ENCODE peak calls at places on chromosomes 3 and 15, in four cellular contexts. K, L, J and Q are unnamed samples.

GRCh38 chr3:66413151-66413751 is 87.6 kb downstream of the LRIG1 start:
- DNase-seq in K (no peak), J (peak; percentile 76), L (no peak), Q (peak; percentile 78)

GRCh38 chr3:51283421-51283820 is 101.7 kb upstream of the MANF start:
- DNase-seq in K (no peak), J (no peak), L (no peak), Q (no peak)

GRCh38 chr15:89171136-89172072 is 50.0 kb downstream of the RLBP1 start:
- DNase-seq in L (peak; percentile 74), K (peak; percentile 6), J (no peak), Q (peak; percentile 51)

GRCh38 chr3:98977520-98977919 is 76.0 kb upstream of the DCBLD2 start:
- DNase-seq in J (no peak), K (no peak), L (peak; percentile 89), Q (peak; percentile 90)

GRCh38 chr15:93035953-93036810 is 52.8 kb downstream of the RGMA start:
- DNase-seq in K (peak; percentile 20), J (no peak), L (peak; percentile 61), Q (peak; percentile 25)

GRCh38 chr3:138051946-138052802 is 42.2 kb downstream of the CLDN18 start:
- DNase-seq in K (no peak), J (no peak), L (peak; percentile 45), Q (peak; percentile 68)

GRCh38 chr3:84836961-84837360 is 121.8 kb upstream of the CADM2 start:
- DNase-seq in J (no peak), L (no peak), K (no peak), Q (no peak)

GRCh38 chr15:91660174-91660649 is 193.3 kb upstream of the SLCO3A1 start:
- DNase-seq in K (no peak), L (peak; percentile 15), J (no peak), Q (no peak)

GRCh38 chr3:100630664-100631063 is 21.3 kb downstream of the ADGRG7 start:
- DNase-seq in J (no peak), K (no peak), L (peak; percentile 16), Q (no peak)

GRCh38 chr3:39088889-39089288 is 18.5 kb downstream of the GORASP1 start:
- DNase-seq in L (no peak), J (no peak), K (no peak), Q (no peak)

GRCh38 chr15:76994971-76995945 is at the start of gene PSTPIP1:
- DNase-seq in L (no peak), K (peak; percentile 72), J (no peak), Q (peak; percentile 23)

GRCh38 chr15:76998661-76999285 is 3.8 kb downstream of the PSTPIP1 start:
- DNase-seq in L (no peak), K (no peak), J (no peak), Q (no peak)

GRCh38 chr15:76996076-76996525 is 1.2 kb downstream of the PSTPIP1 start:
- DNase-seq in L (no peak), K (no peak), J (no peak), Q (no peak)

GRCh38 chr15:76994496-76994895 is 430 bp upstream of the PSTPIP1 start:
- DNase-seq in L (no peak), K (no peak), J (no peak), Q (no peak)

GRCh38 chr15:76996526-76997401 is 1.8 kb downstream of the PSTPIP1 start:
- DNase-seq in L (no peak), J (no peak), K (peak; percentile 59), Q (peak; percentile 55)
- H3K4me3 ChIP-seq in L (no peak overlapping the region), J (no peak overlapping the region), K (peak overlapping the region; percentile 87), Q (no peak overlapping the region)

GRCh38 chr3:4981688-4982494 is 2.7 kb downstream of the BHLHE40 start:
- DNase-seq in L (peak; percentile 90), K (no peak), J (no peak), Q (peak; percentile 91)
- H3K4me3 ChIP-seq in L (peak overlapping the region; percentile 88), K (no peak overlapping the region), J (peak overlapping the region; percentile 72), Q (peak overlapping the region; percentile 99)

DNA sequence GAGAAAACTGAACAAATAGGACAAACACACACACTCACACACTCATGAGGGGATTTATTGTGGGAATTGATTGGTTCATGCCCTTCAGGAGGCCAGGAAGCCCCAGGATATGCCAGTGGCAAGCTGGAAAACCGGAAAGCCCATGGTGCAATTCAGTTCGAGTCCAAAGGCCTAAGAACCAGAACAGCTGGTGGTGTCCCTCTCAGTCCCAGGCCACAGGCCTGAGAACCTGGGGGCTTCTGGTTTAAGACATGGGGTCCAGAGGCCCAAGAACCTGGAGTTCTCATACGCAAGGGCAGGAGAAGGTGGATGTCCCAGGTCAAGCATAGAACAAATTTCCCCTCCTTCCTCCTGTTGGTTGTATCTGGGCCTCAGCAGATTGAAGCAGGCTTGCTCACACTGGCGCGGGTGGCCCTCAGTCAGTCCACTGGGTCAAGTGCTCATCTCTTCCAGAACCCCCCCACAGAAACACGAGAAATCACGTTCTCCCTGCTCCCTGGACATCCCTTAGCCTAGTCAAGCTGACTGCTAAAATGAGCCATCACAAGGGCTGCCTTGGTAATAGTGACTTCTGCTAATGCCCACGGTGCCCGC is 50.1 kb upstream of the RPL32 start:
- DNase-seq in L (no peak), J (no peak), K (no peak), Q (no peak)
- H3K4me3 ChIP-seq in L (no peak overlapping the region), J (no peak overlapping the region), K (no peak overlapping the region), Q (peak overlapping the region; percentile 52)

DNA sequence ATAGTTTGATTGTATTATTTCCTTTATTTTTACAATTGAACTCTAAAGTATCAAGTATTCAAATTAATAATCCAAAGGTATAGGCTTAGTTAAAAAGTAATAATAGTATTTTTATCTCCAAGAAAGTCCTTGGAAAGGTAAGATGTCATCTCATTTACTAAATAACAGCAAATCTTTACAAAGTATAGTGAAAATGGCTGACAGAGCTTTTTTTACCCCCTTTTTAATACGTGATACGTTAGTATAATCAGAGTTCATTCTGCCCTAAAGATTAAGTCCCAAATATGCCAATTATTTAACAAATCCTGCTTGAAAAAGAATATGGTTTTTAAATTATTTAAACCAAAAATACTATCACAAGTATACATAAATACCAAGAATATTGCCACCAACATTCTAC is 12.2 kb downstream of the CBLB start:
- DNase-seq in K (no peak), J (no peak), L (no peak), Q (no peak)
- H3K4me3 ChIP-seq in K (no peak overlapping the region), J (no peak overlapping the region), L (no peak overlapping the region), Q (no peak overlapping the region)

DNA sequence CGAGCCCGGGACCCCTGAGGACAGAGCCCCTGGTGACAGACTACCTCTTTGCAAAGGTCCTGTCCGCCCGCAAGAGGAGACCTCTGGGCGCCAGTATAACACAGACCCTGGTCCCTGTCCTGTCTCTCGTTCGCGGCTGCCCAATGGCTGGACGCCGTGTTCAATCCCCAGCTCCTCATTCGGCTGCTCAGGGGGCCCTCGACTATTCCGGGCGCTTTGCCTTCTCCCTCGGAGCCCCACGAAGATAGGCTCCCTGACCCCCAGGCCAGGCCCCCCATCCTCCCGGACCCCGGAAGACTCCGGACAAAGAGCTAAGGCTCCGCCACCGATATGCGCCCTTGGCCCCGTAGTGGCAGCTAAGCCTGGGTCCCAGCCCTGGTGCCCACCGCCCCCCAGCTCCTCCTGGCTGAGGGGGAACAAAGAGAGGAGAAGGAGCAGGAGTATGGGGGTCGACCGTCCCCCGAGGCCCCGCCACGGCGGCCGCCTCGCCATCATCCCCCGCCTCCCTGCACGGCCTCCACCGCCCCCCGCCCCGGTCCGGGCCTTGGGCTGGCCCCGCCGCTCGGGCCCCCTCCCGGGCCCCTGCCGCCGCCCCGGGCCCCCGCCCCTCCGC is 440 bp downstream of the CELSR3 start:
- DNase-seq in L (no peak), J (no peak), K (no peak), Q (no peak)
- H3K4me3 ChIP-seq in L (peak overlapping the region; percentile 59), J (peak overlapping the region; percentile 49), K (no peak overlapping the region), Q (peak overlapping the region; percentile 74)

GRCh38 chr3:149701206-149701976 is 43.6 kb upstream of the WWTR1 start:
- DNase-seq in L (no peak), K (no peak), J (no peak), Q (no peak)
- H3K4me3 ChIP-seq in L (no peak overlapping the region), K (no peak overlapping the region), J (no peak overlapping the region), Q (no peak overlapping the region)

GRCh38 chr3:189909139-189909538 is 211.6 kb downstream of the P3H2 start:
- DNase-seq in J (no peak), K (no peak), L (no peak), Q (no peak)

GRCh38 chr3:189911001-189911400 is 209.7 kb downstream of the P3H2 start:
- DNase-seq in L (no peak), K (no peak), J (no peak), Q (no peak)

GRCh38 chr3:189907803-189908202 is 212.9 kb downstream of the P3H2 start:
- DNase-seq in J (no peak), L (no peak), K (no peak), Q (no peak)

GRCh38 chr3:189909573-189909972 is 211.1 kb downstream of the P3H2 start:
- DNase-seq in J (no peak), K (no peak), L (no peak), Q (no peak)

DNA sequence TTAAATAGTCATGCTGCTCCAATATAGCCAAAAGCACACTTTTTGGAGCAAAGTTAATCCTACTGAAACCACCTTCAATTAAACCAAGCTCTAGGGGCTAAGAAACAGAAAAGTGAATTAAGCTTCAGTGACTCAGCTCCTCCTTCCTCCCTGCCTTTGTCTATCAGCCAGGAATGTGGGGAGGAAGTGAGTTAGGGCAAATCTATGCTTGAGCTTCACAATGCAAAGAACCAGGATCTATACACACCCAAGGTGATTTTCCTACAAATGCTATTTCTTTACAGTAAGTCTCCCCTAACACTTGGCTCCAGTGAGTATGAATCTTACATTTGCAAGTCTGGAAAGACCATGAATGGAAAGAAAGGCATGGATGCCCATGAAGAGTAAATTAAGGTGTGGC is 212.1 kb downstream of the P3H2 start:
- DNase-seq in L (peak; percentile 43), J (no peak), K (no peak), Q (peak; percentile 65)
- H3K4me3 ChIP-seq in L (no peak overlapping the region), J (no peak overlapping the region), K (no peak overlapping the region), Q (no peak overlapping the region)